ENCODE peak calls at places on chromosome 22, in seven cellular contexts. P is activated CD4-positive, alpha-beta T cell treated with anti-CD3 and anti-CD28 coated beads, Interleukin-2, amount 50 U/mL, for 24 hours; X is mesendoderm; Y is activated CD8-positive, alpha-beta memory T cell treated with anti-CD3 and anti-CD28 coated beads for 1 hour; C is kidney tubule cell; E is posterior cingulate gyrus; B is NCI-H2029. R is an unnamed sample.

GRCh38 chr22:46233231-46233630 is 16.9 kb downstream of the CDPF1 start:
- DNase-seq in P (no peak), X (no peak), Y (no peak), C (peak; percentile 71), E (peak; percentile 55), B (peak; percentile 18), R (peak; percentile 67)

GRCh38 chr22:37260939-37261338 is 16.9 kb upstream of the RAC2 start:
- DNase-seq in P (peak; percentile 59), X (peak; percentile 69), Y (peak; percentile 40), C (peak; percentile 63), E (peak; percentile 31), B (no peak), R (peak; percentile 77)

GRCh38 chr22:22880645-22881044 is 7.0 kb upstream of the IGLL5 start:
- DNase-seq in P (no peak), X (no peak), Y (no peak), C (no peak), E (no peak), B (no peak), R (no peak)

GRCh38 chr22:47270463-47271135 is 508.1 kb downstream of the TBC1D22A start:
- DNase-seq in P (no peak), X (no peak), Y (no peak), C (no peak), E (no peak), B (no peak), R (no peak)

GRCh38 chr22:33210129-33210784 is 152.1 kb upstream of the SYN3 start:
- DNase-seq in P (peak; percentile 3), X (peak; percentile 79), Y (no peak), C (peak; percentile 51), E (no peak), B (peak; percentile 40), R (peak; percentile 80)

GRCh38 chr22:39966522-39966921 is 6.3 kb downstream of the TMA7B start:
- DNase-seq in P (no peak), X (no peak), Y (no peak), C (no peak), E (no peak), B (no peak), R (no peak)

GRCh38 chr22:22848364-22848866 is 39.2 kb upstream of the IGLL5 start:
- DNase-seq in P (peak; percentile 57), X (peak; percentile 65), Y (peak; percentile 56), C (peak; percentile 63), E (peak; percentile 19), B (peak; percentile 33), R (peak; percentile 78)

GRCh38 chr22:25545677-25546076 is 18.8 kb upstream of the GRK3 start:
- DNase-seq in P (no peak), X (no peak), Y (no peak), C (no peak), E (no peak), B (no peak), R (no peak)

GRCh38 chr22:48558606-48559402 is 1268.9 kb downstream of the BRD1 start:
- DNase-seq in P (no peak), X (no peak), Y (no peak), C (no peak), E (no peak), B (no peak), R (no peak)

GRCh38 chr22:32571764-32572163 is 97.2 kb downstream of the FBXO7 start:
- DNase-seq in P (no peak), X (no peak), Y (no peak), C (no peak), E (no peak), B (no peak), R (no peak)

GRCh38 chr22:17237031-17237668 is 17.9 kb upstream of the ADA2 start:
- DNase-seq in P (no peak), X (no peak), Y (no peak), C (no peak), E (no peak), B (no peak), R (no peak)

GRCh38 chr22:22552630-22553029 is 6.4 kb downstream of the PRAME start:
- DNase-seq in P (no peak), X (peak; percentile 55), Y (no peak), C (no peak), E (no peak), B (no peak), R (peak; percentile 78)

GRCh38 chr22:25067851-25068421 is 115.4 kb downstream of the KIAA1671 start:
- DNase-seq in P (peak; percentile 55), X (no peak), Y (peak; percentile 49), C (no peak), E (peak; percentile 76), B (no peak), R (no peak)

GRCh38 chr22:44765571-44766285 is 13.4 kb downstream of the ARHGAP8 start:
- DNase-seq in P (no peak), X (no peak), Y (no peak), C (no peak), E (no peak), B (no peak), R (no peak)

GRCh38 chr22:29308148-29308790 is 1.8 kb downstream of the GAS2L1 start:
- DNase-seq in P (no peak), X (no peak), Y (no peak), C (no peak), E (no peak), B (no peak), R (no peak)

GRCh38 chr22:30511903-30512302 is 6.4 kb upstream of the SEC14L4 start:
- DNase-seq in P (no peak), X (no peak), Y (no peak), C (no peak), E (no peak), B (no peak), R (no peak)

GRCh38 chr22:29524440-29525191 is 28.9 kb downstream of the THOC5 start:
- DNase-seq in P (no peak), X (peak; percentile 58), Y (peak; percentile 1), C (peak; percentile 20), E (peak; percentile 24), B (no peak), R (peak; percentile 62)

GRCh38 chr22:19772673-19773469 is 12.3 kb downstream of the TBX1 start:
- DNase-seq in P (no peak), X (no peak), Y (no peak), C (no peak), E (peak; percentile 5), B (no peak), R (no peak)

GRCh38 chr22:26321469-26321913 is 107.6 kb upstream of the ASPHD2 start:
- DNase-seq in P (no peak), X (peak; percentile 70), Y (no peak), C (peak; percentile 39), E (peak; percentile 73), B (no peak), R (no peak)

GRCh38 chr22:49046546-49047305 is 780.9 kb downstream of the BRD1 start:
- DNase-seq in P (peak; percentile 9), X (peak; percentile 90), Y (no peak), C (peak; percentile 18), E (peak; percentile 55), B (peak; percentile 55), R (peak; percentile 87)

GRCh38 chr22:39809772-39810557 is 83.6 kb downstream of the ENTHD1 start:
- DNase-seq in P (no peak), X (no peak), Y (no peak), C (no peak), E (no peak), B (no peak), R (no peak)

GRCh38 chr22:50136431-50137047 is 34.0 kb upstream of the PANX2 start:
- DNase-seq in P (no peak), X (no peak), Y (no peak), C (peak; percentile 14), E (no peak), B (no peak), R (no peak)

GRCh38 chr22:26406118-26406517 is 22.9 kb upstream of the ASPHD2 start:
- DNase-seq in P (no peak), X (peak; percentile 36), Y (no peak), C (no peak), E (no peak), B (peak; percentile 97), R (no peak)

GRCh38 chr22:36022162-36022561 is 6.5 kb downstream of the RBFOX2 start:
- DNase-seq in P (no peak), X (no peak), Y (no peak), C (no peak), E (no peak), B (no peak), R (no peak)

GRCh38 chr22:46239261-46240048 is 10.6 kb downstream of the CDPF1 start:
- DNase-seq in P (no peak), X (no peak), Y (no peak), C (no peak), E (no peak), B (no peak), R (no peak)

GRCh38 chr22:20083891-20084546 is 4.0 kb downstream of the DGCR8 start:
- DNase-seq in P (no peak), X (no peak), Y (no peak), C (no peak), E (no peak), B (no peak), R (no peak)

GRCh38 chr22:30250039-30250565 is 3.5 kb upstream of the LIF start:
- DNase-seq in P (no peak), X (no peak), Y (no peak), C (no peak), E (no peak), B (no peak), R (no peak)

GRCh38 chr22:30241576-30242371 is 4.8 kb downstream of the LIF start:
- DNase-seq in P (no peak), X (no peak), Y (no peak), C (peak; percentile 39), E (no peak), B (no peak), R (no peak)